ENCODE peak calls at places on chromosomes 6 and 20, in seven cellular contexts. Z is adipocyte; B is AG04450; E is amygdala; D is activated CD8-positive, alpha-beta memory T cell treated with anti-CD3 and anti-CD28 coated beads, Interleukin-2, amount 50 U/mL, for 4 hours; O is EL; M is H9. J is an unnamed sample.

GRCh38 chr20:36873498-36874189 is 2.3 kb upstream of the TLDC2 start:
- DNase-seq in E (no peak), D (no peak), B (no peak), O (no peak), Z (no peak), M (no peak), J (no peak)

GRCh38 chr6:6392214-6393068 is 72.0 kb upstream of the F13A1 start:
- DNase-seq in D (no peak), M (no peak), Z (no peak), E (no peak), O (no peak), B (no peak), J (no peak)

GRCh38 chr6:154462425-154462824 is 48.1 kb downstream of the CNKSR3 start:
- DNase-seq in O (peak), M (no peak), B (no peak), Z (no peak), D (no peak), E (no peak), J (no peak)

GRCh38 chr6:45590225-45590624 is 212.5 kb upstream of the SUPT3H start:
- DNase-seq in Z (peak), D (no peak), O (peak), M (no peak), E (no peak), B (peak), J (no peak)

GRCh38 chr6:21831531-21832291 is 238.2 kb downstream of the SOX4 start:
- DNase-seq in E (no peak), O (no peak), D (no peak), Z (peak), B (no peak), M (no peak), J (no peak)

GRCh38 chr6:98579089-98579488 is 255.3 kb upstream of the POU3F2 start:
- DNase-seq in B (no peak), O (peak), D (no peak), M (no peak), Z (no peak), E (no peak), J (no peak)

GRCh38 chr6:142387997-142388815 is 86.4 kb downstream of the ADGRG6 start:
- DNase-seq in O (peak), Z (peak), D (no peak), B (no peak), M (no peak), E (no peak), J (no peak)

GRCh38 chr6:22308939-22309338 is 12.1 kb upstream of the PRL start:
- DNase-seq in M (no peak), E (no peak), D (no peak), O (no peak), B (no peak), Z (no peak), J (no peak)